ENCODE peak calls at places on chromosomes 6 and 20, in seven cellular contexts. K is globus pallidus; C is stimulated activated CD4-positive, alpha-beta T cell treated with anti-CD3 and anti-CD28 coated beads, Interleukin-2, amount 100 ng/mL, for 24 hours; H is GF-D8; Z is activated CD4-positive, alpha-beta T cell treated with anti-CD3 and anti-CD28 coated beads, Interleukin-2, amount 50 U/mL, for 48 hours; D is sciatic nerve; O is germinal center. B is an unnamed sample.
A peak's percentile ranks its signal among the peaks of the same experiment; 100 is the strongest.

GRCh38 chr20:61829526-61829925 is 236.2 kb downstream of the TAF4 start:
- DNase-seq in K (no peak), C (no peak), Z (no peak), H (no peak), D (no peak), O (no peak), B (no peak)

GRCh38 chr6:83114164-83114563 is 46.7 kb downstream of the DOP1A start:
- DNase-seq in H (no peak), O (no peak), C (no peak), K (no peak), Z (no peak), D (no peak), B (no peak)

GRCh38 chr6:52233975-52234823 is 10.1 kb downstream of the IL17F start:
- DNase-seq in D (no peak), O (no peak), H (no peak), K (no peak), Z (peak; percentile 70), C (peak; percentile 26), B (no peak)

GRCh38 chr6:170248111-170248805 is 42.6 kb downstream of the DLL1 start:
- DNase-seq in O (no peak), C (no peak), K (no peak), D (no peak), H (no peak), Z (no peak), B (no peak)

GRCh38 chr6:139990865-139991264 is 616.4 kb upstream of the CITED2 start:
- DNase-seq in K (no peak), Z (no peak), D (no peak), C (no peak), H (no peak), O (no peak), B (no peak)

GRCh38 chr20:51529758-51530157 is 12.8 kb downstream of the NFATC2 start:
- DNase-seq in H (no peak), D (no peak), C (peak; percentile 86), O (no peak), K (no peak), Z (peak; percentile 89), B (no peak)

GRCh38 chr6:139996253-139996834 is 621.9 kb upstream of the CITED2 start:
- DNase-seq in O (peak; percentile 3), H (no peak), Z (no peak), D (no peak), K (no peak), C (no peak), B (no peak)

GRCh38 chr20:53578492-53579222 is 15.0 kb downstream of the ZNF217 start:
- DNase-seq in Z (peak; percentile 52), O (peak; percentile 81), H (peak; percentile 73), D (no peak), C (peak; percentile 71), K (peak; percentile 86), B (peak; percentile 86)

GRCh38 chr6:137013738-137014602 is 30.8 kb downstream of the IL20RA start:
- DNase-seq in H (no peak), C (no peak), D (no peak), Z (no peak), K (no peak), O (no peak), B (no peak)

GRCh38 chr6:38499697-38500096 is 140.0 kb downstream of the BTBD9 start:
- DNase-seq in K (no peak), D (no peak), H (no peak), C (no peak), Z (no peak), O (no peak), B (no peak)

GRCh38 chr6:1504465-1504864 is 105.2 kb upstream of the FOXC1 start:
- DNase-seq in O (no peak), K (no peak), C (no peak), Z (no peak), D (no peak), H (no peak), B (no peak)

GRCh38 chr6:128098000-128098581 is 197.2 kb upstream of the THEMIS start:
- DNase-seq in C (no peak), D (no peak), Z (no peak), K (peak; percentile 32), H (no peak), O (no peak), B (no peak)

GRCh38 chr6:2103644-2104523 is 141.5 kb downstream of the GMDS start:
- DNase-seq in K (peak; percentile 54), Z (no peak), D (no peak), C (no peak), H (peak; percentile 65), O (peak; percentile 26), B (peak; percentile 42)

GRCh38 chr6:31252625-31253024 is 19.3 kb downstream of the HLA-C start:
- DNase-seq in K (no peak), C (no peak), Z (no peak), O (no peak), D (no peak), H (no peak), B (no peak)

GRCh38 chr6:136582702-136583471 is 32.7 kb upstream of the MAP7 start:
- DNase-seq in K (peak; percentile 20), D (no peak), H (peak; percentile 19), Z (no peak), C (no peak), O (no peak), B (no peak)

GRCh38 chr6:50984135-50984534 is 165.5 kb downstream of the TFAP2B start:
- DNase-seq in K (no peak), O (no peak), Z (no peak), C (no peak), H (no peak), D (no peak), B (no peak)

B was measured in midbrain.